ENCODE peak calls at places on chromosome 20, in five cellular contexts. W, T, I, E and S are unnamed samples.

GRCh38 chr20:59783020-59784010 is 150.1 kb downstream of the SYCP2 start:
- DNase-seq in W (peak; percentile 10), T (peak; percentile 52), I (peak; percentile 55), E (peak; percentile 60), S (peak; percentile 60)

GRCh38 chr20:24776755-24777271 is 172.3 kb upstream of the CST7 start:
- DNase-seq in W (no peak), T (peak; percentile 22), I (no peak), E (peak; percentile 11), S (no peak)

GRCh38 chr20:50577175-50578018 is 67.2 kb downstream of the PTPN1 start:
- DNase-seq in W (no peak), T (peak; percentile 88), I (no peak), E (peak; percentile 86), S (no peak)

GRCh38 chr20:51326241-51326819 is 216.2 kb downstream of the NFATC2 start:
- DNase-seq in W (peak; percentile 39), T (no peak), I (peak; percentile 61), E (peak; percentile 63), S (peak; percentile 47)

GRCh38 chr20:13995841-13996240 is 525 bp downstream of the MACROD2 start:
- DNase-seq in W (peak; percentile 12), T (no peak), I (no peak), E (peak; percentile 70), S (no peak)

GRCh38 chr20:62513991-62514390 is 38.2 kb upstream of the GATA5 start:
- DNase-seq in W (no peak), T (no peak), I (no peak), E (no peak), S (no peak)

GRCh38 chr20:33005132-33005566 is 916 bp upstream of the SUN5 start:
- DNase-seq in W (no peak), T (no peak), I (peak; percentile 72), E (no peak), S (no peak)

GRCh38 chr20:45919951-45920794 is 8.2 kb upstream of the PLTP start:
- DNase-seq in W (peak; percentile 80), T (no peak), I (no peak), E (no peak), S (no peak)

GRCh38 chr20:59828478-59829414 is 104.7 kb downstream of the SYCP2 start:
- DNase-seq in W (no peak), T (peak; percentile 34), I (no peak), E (no peak), S (no peak)

GRCh38 chr20:6044102-6044501 is 9.8 kb downstream of the LRRN4 start:
- DNase-seq in W (no peak), T (no peak), I (peak; percentile 23), E (no peak), S (no peak)

GRCh38 chr20:29763821-29764511 is 1493.5 kb upstream of the DEFB115 start:
- DNase-seq in W (no peak), T (no peak), I (no peak), E (no peak), S (no peak)

GRCh38 chr20:10558635-10559187 is 115.1 kb downstream of the JAG1 start:
- DNase-seq in W (no peak), T (no peak), I (no peak), E (no peak), S (no peak)

GRCh38 chr20:44142416-44142815 is 44.6 kb downstream of the JPH2 start:
- DNase-seq in W (no peak), T (no peak), I (no peak), E (no peak), S (no peak)

GRCh38 chr20:21522479-21523397 is 8.9 kb upstream of the NKX2-2 start:
- DNase-seq in W (no peak), T (no peak), I (no peak), E (no peak), S (no peak)

GRCh38 chr20:47620808-47621805 is 119.4 kb downstream of the NCOA3 start:
- DNase-seq in W (peak; percentile 83), T (no peak), I (peak; percentile 66), E (no peak), S (no peak)

GRCh38 chr20:4787069-4787468 is 65.4 kb downstream of the PRND start:
- DNase-seq in W (no peak), T (no peak), I (no peak), E (no peak), S (no peak)

GRCh38 chr20:13412806-13413445 is 191.9 kb downstream of the ISM1 start:
- DNase-seq in W (no peak), T (no peak), I (no peak), E (no peak), S (no peak)

GRCh38 chr20:36121981-36122930 is 32.3 kb upstream of the EPB41L1 start:
- DNase-seq in W (no peak), T (peak; percentile 85), I (no peak), E (peak; percentile 94), S (no peak)
- TF ChIP-seq POLR2AphosphoS5 in W (no peak), T (peak; percentile 26), I (no peak), E (peak; percentile 79), S (no peak)

GRCh38 chr20:57425150-57426013 is 34.2 kb downstream of the RBM38 start:
- DNase-seq in W (no peak), T (no peak), I (no peak), E (no peak), S (no peak)
- TF ChIP-seq POLR2AphosphoS5 in W (no peak), T (no peak), I (no peak), E (no peak), S (no peak)

DNA sequence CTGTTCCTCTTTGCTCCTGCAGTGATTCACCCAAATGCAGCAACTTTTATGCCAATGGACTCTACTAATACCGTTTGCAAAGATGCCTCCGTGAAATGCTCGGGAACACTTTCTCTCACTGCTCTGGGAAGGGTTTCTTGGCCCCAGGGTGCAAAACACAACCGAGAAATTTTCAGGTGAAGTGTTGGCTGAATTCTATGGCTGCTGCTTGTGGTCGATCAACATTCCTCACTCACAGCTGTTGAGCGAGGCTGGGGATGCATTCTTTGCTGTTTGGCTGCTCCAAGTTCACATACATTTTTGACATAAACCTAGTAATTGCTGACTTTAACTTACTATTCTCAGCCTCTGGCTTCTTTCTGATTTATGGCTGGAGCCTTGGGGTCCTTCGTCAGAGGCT is 342.0 kb upstream of the CHD6 start:
- DNase-seq in W (no peak), T (no peak), I (no peak), E (no peak), S (no peak)
- TF ChIP-seq POLR2AphosphoS5 in W (no peak), T (no peak), I (no peak), E (no peak), S (no peak)

DNA sequence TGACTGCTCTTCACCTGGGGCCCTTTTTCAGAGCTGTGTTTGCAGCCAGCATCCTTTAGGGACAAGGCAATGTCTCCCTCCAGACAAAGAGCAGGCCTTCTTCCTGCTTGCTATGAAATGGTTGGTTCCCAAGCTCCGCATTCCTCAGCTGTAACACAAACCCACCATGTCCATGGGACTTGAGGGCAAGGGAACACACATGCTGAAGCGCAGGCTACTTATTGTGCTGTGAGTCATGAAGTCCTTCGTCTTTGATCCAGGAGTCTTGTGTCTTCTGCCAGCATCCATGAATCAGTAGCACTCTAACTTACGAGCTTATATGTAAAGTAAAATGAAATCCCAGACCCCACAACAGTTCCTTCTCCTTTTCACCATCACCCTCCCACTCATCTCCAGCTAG is 59.0 kb downstream of the ANKRD60 start:
- DNase-seq in W (no peak), T (no peak), I (no peak), E (no peak), S (no peak)
- TF ChIP-seq POLR2AphosphoS5 in W (no peak), T (no peak), I (no peak), E (no peak), S (no peak)

DNA sequence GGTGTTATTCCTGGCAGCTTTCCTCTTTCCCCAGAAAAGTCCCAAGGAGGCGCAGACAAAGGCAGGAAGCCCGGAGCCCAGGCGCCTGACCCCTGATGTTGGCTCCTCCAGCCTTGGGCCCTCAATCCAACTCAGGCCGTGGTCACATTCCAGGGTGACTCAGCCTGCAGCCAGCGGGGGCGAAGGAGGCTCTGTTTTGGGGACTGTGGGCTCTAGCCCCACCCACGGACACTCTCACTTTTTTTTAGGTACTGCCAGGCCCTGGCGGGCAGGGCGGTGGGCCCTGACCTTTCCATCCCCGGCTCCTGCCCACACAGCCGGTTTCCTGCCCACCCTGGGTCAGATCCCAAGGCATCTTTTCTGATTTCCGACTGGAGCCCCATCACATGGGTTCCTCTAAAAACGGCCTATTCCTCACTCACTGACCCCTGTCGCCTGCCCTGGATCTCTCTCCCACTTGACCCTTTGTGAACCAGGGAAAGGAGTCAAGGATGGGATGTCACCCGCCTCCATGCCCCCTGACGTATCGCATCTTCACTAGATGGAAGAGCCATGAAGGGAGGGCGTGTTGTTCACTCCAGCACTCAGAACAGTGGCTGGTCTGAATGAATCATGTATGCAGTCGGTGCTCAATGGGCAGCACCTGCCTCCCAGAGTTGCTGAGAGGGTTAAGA is 5.5 kb downstream of the PTGIS start:
- DNase-seq in W (peak; percentile 96), T (peak; percentile 70), I (no peak), E (peak; percentile 54), S (no peak)
- TF ChIP-seq POLR2AphosphoS5 in W (peak; percentile 93), T (peak; percentile 65), I (no peak), E (no peak), S (no peak)

DNA sequence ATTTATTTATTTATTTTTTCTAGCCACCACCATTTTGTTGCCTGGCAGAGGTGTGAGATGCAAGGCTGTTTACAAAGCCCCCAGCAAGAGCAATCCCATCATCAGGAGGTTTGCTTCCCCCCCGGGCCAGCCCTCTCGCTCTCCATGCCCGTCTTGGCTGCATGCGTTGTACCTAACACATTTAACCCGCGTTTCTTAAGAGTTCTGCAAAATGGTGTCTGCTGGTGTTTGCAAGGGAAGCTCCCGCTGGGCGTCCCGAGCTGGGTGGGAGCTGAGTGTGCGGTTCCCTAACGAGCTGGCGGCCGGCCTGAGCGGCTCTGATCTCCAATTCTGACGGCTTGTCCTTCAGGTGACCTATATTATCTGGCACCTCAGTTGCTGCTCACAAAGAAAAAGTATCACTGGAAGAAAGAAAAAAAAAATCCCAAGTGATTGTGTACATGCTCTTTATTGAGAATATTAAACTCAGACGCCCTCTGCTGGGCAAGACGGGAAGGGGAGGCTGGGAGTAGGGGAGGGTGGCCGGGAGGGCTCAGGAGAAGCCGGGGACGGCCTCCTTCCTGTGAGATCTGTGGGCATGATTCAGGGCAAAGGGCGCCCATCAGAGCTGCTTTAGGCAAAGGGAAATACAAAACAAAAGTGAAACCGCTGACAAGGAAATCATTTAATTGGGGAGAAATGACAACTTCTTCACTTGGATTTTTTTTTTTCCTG is 154.8 kb downstream of the BCAS1 start:
- DNase-seq in W (peak; percentile 96), T (peak; percentile 95), I (peak; percentile 84), E (peak; percentile 97), S (peak; percentile 70)
- TF ChIP-seq POLR2AphosphoS5 in W (no peak), T (peak; percentile 37), I (no peak), E (peak; percentile 21), S (no peak)

GRCh38 chr20:17873410-17874270 is 95.0 kb downstream of the SNX5 start:
- DNase-seq in W (peak; percentile 83), T (peak; percentile 87), I (peak; percentile 91), E (peak; percentile 94), S (no peak)
- TF ChIP-seq POLR2AphosphoS5 in W (no peak), T (no peak), I (peak; percentile 59), E (peak; percentile 54), S (no peak)

GRCh38 chr20:34089655-34090324 is 22.3 kb downstream of the EIF2S2 start:
- DNase-seq in W (no peak), T (no peak), I (no peak), E (peak; percentile 43), S (no peak)
- TF ChIP-seq POLR2AphosphoS5 in W (peak; percentile 21), T (no peak), I (no peak), E (no peak), S (no peak)